ENCODE peak calls at places on chromosomes 13 and 19, in six cellular contexts. X, F, R, T, J and I are unnamed samples.
A peak's percentile ranks its signal among the peaks of the same experiment; 100 is the strongest.

GRCh38 chr19:30046522-30046921 is 104.5 kb downstream of the URI1 start:
- DNase-seq in X (peak; percentile 1), F (no peak), R (no peak), T (no peak), J (no peak), I (no peak)

GRCh38 chr13:94712812-94713555 is 639 bp upstream of the SOX21 start:
- DNase-seq in X (peak; percentile 46), F (peak; percentile 64), R (peak; percentile 56), T (no peak), J (peak; percentile 76), I (no peak)

GRCh38 chr13:50894504-50894903 is 15.1 kb upstream of the RNASEH2B start:
- DNase-seq in X (no peak), F (no peak), R (no peak), T (no peak), J (no peak), I (no peak)

GRCh38 chr19:34825212-34825611 is 52.2 kb upstream of the ZNF599 start:
- DNase-seq in X (no peak), F (no peak), R (no peak), T (no peak), J (no peak), I (no peak)

GRCh38 chr19:42505066-42505465 is 23.2 kb downstream of the CEACAM1 start:
- DNase-seq in X (no peak), F (no peak), R (no peak), T (no peak), J (no peak), I (no peak)

GRCh38 chr19:48568345-48568886 is 16.4 kb downstream of the SULT2B1 start:
- DNase-seq in X (peak; percentile 88), F (peak; percentile 76), R (peak; percentile 93), T (peak; percentile 40), J (peak; percentile 68), I (no peak)

GRCh38 chr13:36910545-36910944 is 9.5 kb downstream of the SMAD9 start:
- DNase-seq in X (no peak), F (no peak), R (no peak), T (no peak), J (no peak), I (no peak)

GRCh38 chr19:2239771-2240770 is 3.4 kb downstream of the SF3A2 start:
- DNase-seq in X (peak; percentile 48), F (no peak), R (no peak), T (no peak), J (no peak), I (peak; percentile 56)

GRCh38 chr13:24866488-24866887 is 102.5 kb downstream of the RNF17 start:
- DNase-seq in X (no peak), F (no peak), R (no peak), T (no peak), J (no peak), I (no peak)

GRCh38 chr19:294819-295686 is 3.9 kb upstream of the PLPP2 start:
- DNase-seq in X (peak; percentile 12), F (peak; percentile 80), R (no peak), T (no peak), J (peak; percentile 91), I (no peak)

GRCh38 chr13:112001571-112001970 is 65.4 kb upstream of the SOX1 start:
- DNase-seq in X (no peak), F (no peak), R (no peak), T (no peak), J (no peak), I (no peak)

GRCh38 chr19:53086949-53087348 is 16.3 kb downstream of the ZNF160 start:
- DNase-seq in X (peak; percentile 32), F (no peak), R (no peak), T (no peak), J (no peak), I (no peak)

GRCh38 chr19:406121-406711 is 2.7 kb downstream of the C2CD4C start:
- DNase-seq in X (no peak), F (peak; percentile 27), R (no peak), T (no peak), J (peak; percentile 46), I (no peak)

GRCh38 chr13:40064723-40065122 is 409.3 kb downstream of the COG6 start:
- DNase-seq in X (peak; percentile 1), F (no peak), R (peak; percentile 67), T (no peak), J (no peak), I (no peak)

GRCh38 chr19:52889076-52889475 is 8.4 kb downstream of the ZNF320 start:
- DNase-seq in X (no peak), F (no peak), R (no peak), T (peak; percentile 74), J (no peak), I (no peak)

GRCh38 chr13:43122706-43123268 is 99.4 kb downstream of the DNAJC15 start:
- DNase-seq in X (no peak), F (no peak), R (no peak), T (no peak), J (no peak), I (no peak)

GRCh38 chr19:44050740-44051653 is 839 bp upstream of the ZNF223 start:
- DNase-seq in X (no peak), F (peak; percentile 37), R (peak; percentile 17), T (no peak), J (no peak), I (no peak)

GRCh38 chr19:31181535-31181934 is 167.7 kb downstream of the TSHZ3 start:
- DNase-seq in X (no peak), F (no peak), R (no peak), T (no peak), J (no peak), I (no peak)

GRCh38 chr19:29285878-29286277 is 72.9 kb upstream of the UQCRFS1 start:
- DNase-seq in X (no peak), F (peak; percentile 77), R (no peak), T (no peak), J (peak; percentile 69), I (peak; percentile 51)

GRCh38 chr13:91278291-91278690 is 69.2 kb upstream of the MIR17HG start:
- DNase-seq in X (no peak), F (no peak), R (no peak), T (no peak), J (no peak), I (no peak)

GRCh38 chr19:55312621-55313117 is 12.5 kb downstream of the TMEM150B start:
- DNase-seq in X (no peak), F (peak; percentile 28), R (no peak), T (no peak), J (no peak), I (no peak)

GRCh38 chr19:56120371-56121179 is 520 bp downstream of the ZNF787 start:
- DNase-seq in X (peak; percentile 71), F (peak; percentile 51), R (peak; percentile 84), T (peak; percentile 68), J (peak; percentile 73), I (no peak)

GRCh38 chr19:52115526-52116053 is 20.0 kb upstream of the ZNF841 start:
- DNase-seq in X (no peak), F (no peak), R (no peak), T (no peak), J (no peak), I (no peak)

GRCh38 chr19:17390665-17391370 is 3.2 kb downstream of the CCDC194 start:
- DNase-seq in X (peak; percentile 87), F (peak; percentile 95), R (peak; percentile 93), T (peak; percentile 90), J (peak; percentile 92), I (peak; percentile 90)

GRCh38 chr19:41541990-41542584 is 33.9 kb upstream of the CEACAM21 start:
- DNase-seq in X (peak; percentile 4), F (peak; percentile 55), R (peak; percentile 13), T (no peak), J (peak; percentile 87), I (peak; percentile 63)

GRCh38 chr19:27966390-27966816 is 1246.5 kb downstream of the UQCRFS1 start:
- DNase-seq in X (no peak), F (no peak), R (no peak), T (no peak), J (no peak), I (no peak)

GRCh38 chr19:39430675-39431593 is 4.8 kb downstream of the RPS16 start:
- DNase-seq in X (peak; percentile 100), F (peak; percentile 84), R (peak; percentile 100), T (peak; percentile 86), J (peak; percentile 60), I (no peak)

GRCh38 chr19:46428278-46429141 is at the start of gene PNMA8C:
- DNase-seq in X (peak; percentile 63), F (peak; percentile 93), R (peak; percentile 61), T (no peak), J (peak; percentile 93), I (peak; percentile 89)

GRCh38 chr19:11767633-11768133 is 883 bp downstream of the ZNF441 start:
- DNase-seq in X (peak; percentile 37), F (no peak), R (peak; percentile 56), T (peak; percentile 36), J (peak; percentile 43), I (no peak)

DNA sequence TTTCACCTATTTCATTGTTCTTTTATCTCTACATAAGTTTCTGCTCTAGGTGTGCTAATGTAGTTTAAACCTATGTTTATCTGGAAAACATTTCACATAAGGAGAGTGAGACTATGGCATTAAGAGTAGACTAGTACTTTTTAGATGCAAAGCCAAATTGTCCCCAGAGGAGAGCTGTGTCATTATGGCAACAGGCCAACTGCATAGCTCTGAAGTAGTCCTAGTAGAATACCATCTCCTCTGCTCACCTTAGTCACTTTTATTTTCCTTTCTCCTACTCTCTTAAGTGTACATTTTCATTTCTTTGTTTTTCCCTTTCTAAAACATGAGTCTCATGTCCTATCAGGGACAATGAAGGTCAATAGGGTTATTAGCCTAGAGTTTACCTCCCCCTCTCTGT is 123.1 kb downstream of the ITGBL1 start:
- DNase-seq in X (no peak), F (no peak), R (no peak), T (no peak), J (no peak), I (no peak)
- H4K91ac ChIP-seq in X (no peak overlapping the region), F (no peak overlapping the region), R (no peak overlapping the region), T (no peak overlapping the region), J (no peak overlapping the region), I (no peak overlapping the region)

GRCh38 chr19:33085570-33086128 is 4.7 kb downstream of the GPATCH1 start:
- DNase-seq in X (no peak), F (no peak), R (no peak), T (no peak), J (no peak), I (no peak)
- H4K8ac ChIP-seq in X (no peak overlapping the region), F (no peak overlapping the region), R (no peak overlapping the region), T (no peak overlapping the region), J (no peak overlapping the region), I (no peak overlapping the region)

GRCh38 chr19:19087676-19088075 is 23.9 kb downstream of the SLC25A42 start:
- DNase-seq in X (no peak), F (no peak), R (no peak), T (no peak), J (no peak), I (no peak)
- H4K91ac ChIP-seq in X (no peak overlapping the region), F (no peak overlapping the region), R (no peak overlapping the region), T (no peak overlapping the region), J (no peak overlapping the region), I (no peak overlapping the region)

DNA sequence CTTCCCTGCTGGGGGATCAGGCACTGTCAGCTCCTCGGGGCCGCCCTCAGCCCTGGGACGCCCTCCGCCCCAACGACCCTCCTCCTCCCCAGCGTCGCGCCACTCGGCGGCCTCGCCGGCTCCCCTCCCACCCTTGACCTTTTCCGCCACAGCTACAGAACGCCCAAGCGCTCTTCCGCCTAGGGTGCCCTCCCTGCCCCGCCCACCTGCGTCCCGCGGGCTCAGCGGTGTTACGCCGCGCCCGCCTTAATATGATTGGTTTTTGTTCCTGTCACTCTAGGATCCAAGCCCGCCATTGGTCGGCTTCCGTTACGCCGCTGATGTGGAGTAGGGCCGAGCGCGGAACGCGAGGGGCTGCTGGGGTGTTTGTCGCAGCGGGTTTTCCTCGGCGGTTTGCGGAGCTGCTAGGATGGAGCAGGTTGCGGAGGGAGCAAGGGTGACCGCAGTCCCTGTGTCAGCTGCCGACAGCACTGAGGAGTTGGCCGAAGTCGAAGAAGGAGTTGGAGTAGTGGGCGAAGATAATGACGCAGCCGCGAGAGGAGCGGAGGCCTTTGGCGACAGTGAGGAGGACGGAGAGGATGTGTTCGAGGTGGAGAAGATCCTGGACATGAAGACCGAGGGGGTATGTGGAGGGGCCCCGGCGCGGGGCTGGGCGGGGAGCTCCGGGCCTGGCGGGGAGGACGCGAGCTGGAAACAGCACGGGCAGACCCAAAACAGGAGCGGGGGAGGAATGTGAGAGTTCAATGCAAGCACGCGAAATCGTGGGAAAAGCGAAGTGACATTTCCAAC is at the start of gene MPHOSPH8:
- DNase-seq in X (peak; percentile 94), F (peak; percentile 95), R (peak; percentile 97), T (peak; percentile 93), J (peak; percentile 95), I (peak; percentile 93)
- H4K8ac ChIP-seq in X (peak within 1 kb of the TSS; percentile 88), F (no peak within 1 kb of the TSS), R (peak within 1 kb of the TSS; percentile 99), T (peak within 1 kb of the TSS; percentile 87), J (no peak within 1 kb of the TSS), I (no peak within 1 kb of the TSS)